ENCODE peak calls at places on chromosomes 4 and X, in seven cellular contexts. P, A, U, T, M, Y and R are unnamed samples.
A peak's percentile ranks its signal among the peaks of the same experiment; 100 is the strongest.

GRCh38 chr4:139208404-139208945 is 31.5 kb upstream of the ELF2 start:
- DNase-seq in P (no peak), A (peak; percentile 93), U (peak; percentile 80), T (no peak), M (no peak), Y (peak; percentile 70), R (peak; percentile 72)

GRCh38 chrX:57752866-57753265 is 72.8 kb upstream of the NLRP2B start:
- DNase-seq in P (no peak), A (no peak), U (no peak), T (no peak), M (no peak), Y (no peak), R (no peak)

GRCh38 chr4:128802680-128803628 is 6.5 kb upstream of the JADE1 start:
- DNase-seq in P (no peak), A (no peak), U (no peak), T (no peak), M (no peak), Y (no peak), R (no peak)

GRCh38 chr4:152257601-152258066 is 278.3 kb downstream of the FBXW7 start:
- DNase-seq in P (no peak), A (no peak), U (no peak), T (peak; percentile 49), M (peak; percentile 62), Y (peak; percentile 68), R (peak; percentile 57)

GRCh38 chr4:153522800-153523089 is 56.6 kb downstream of the TMEM131L start:
- DNase-seq in P (no peak), A (no peak), U (no peak), T (no peak), M (no peak), Y (no peak), R (no peak)

GRCh38 chrX:126847143-126847542 is 27.6 kb downstream of the PRR32 start:
- DNase-seq in P (no peak), A (no peak), U (no peak), T (no peak), M (no peak), Y (no peak), R (no peak)

GRCh38 chr4:154517591-154517990 is 26.0 kb upstream of the DCHS2 start:
- DNase-seq in P (no peak), A (no peak), U (no peak), T (no peak), M (no peak), Y (no peak), R (no peak)

GRCh38 chrX:103628386-103629290 is at the start of gene TCEAL1:
- DNase-seq in P (no peak), A (peak; percentile 67), U (peak; percentile 16), T (peak; percentile 76), M (peak; percentile 62), Y (peak; percentile 52), R (peak; percentile 38)

GRCh38 chr4:186904104-186904503 is 180.4 kb upstream of the FAT1 start:
- DNase-seq in P (no peak), A (no peak), U (peak; percentile 84), T (no peak), M (peak; percentile 29), Y (peak; percentile 90), R (peak; percentile 88)

GRCh38 chrX:22950278-22951266 is 49.2 kb upstream of the DDX53 start:
- DNase-seq in P (no peak), A (no peak), U (peak; percentile 71), T (no peak), M (peak; percentile 58), Y (peak; percentile 91), R (peak; percentile 91)

GRCh38 chr4:39636786-39637185 is 1.9 kb downstream of the SMIM14 start:
- DNase-seq in P (no peak), A (peak; percentile 53), U (peak; percentile 58), T (no peak), M (no peak), Y (peak; percentile 20), R (peak; percentile 19)

GRCh38 chr4:1077711-1078477 is 35.5 kb downstream of the RNF212 start:
- DNase-seq in P (no peak), A (no peak), U (no peak), T (no peak), M (no peak), Y (no peak), R (no peak)

GRCh38 chrX:1496076-1496475 is 40.9 kb downstream of the P2RY8 start:
- DNase-seq in P (no peak), A (no peak), U (no peak), T (no peak), M (no peak), Y (no peak), R (no peak)

GRCh38 chr4:30866444-30866843 is 146.3 kb downstream of the PCDH7 start:
- DNase-seq in P (no peak), A (no peak), U (no peak), T (no peak), M (peak; percentile 63), Y (peak; percentile 70), R (peak; percentile 52)

GRCh38 chr4:119861731-119862130 is 204.9 kb downstream of the MAD2L1 start:
- DNase-seq in P (no peak), A (no peak), U (no peak), T (no peak), M (no peak), Y (peak; percentile 6), R (peak; percentile 2)

GRCh38 chr4:2261110-2261852 is 628 bp downstream of the MXD4 start:
- DNase-seq in P (no peak), A (peak; percentile 61), U (peak; percentile 30), T (peak; percentile 74), M (peak; percentile 30), Y (peak; percentile 33), R (peak; percentile 8)

GRCh38 chr4:109506890-109507289 is 53.2 kb upstream of the MCUB start:
- DNase-seq in P (no peak), A (no peak), U (no peak), T (no peak), M (no peak), Y (no peak), R (no peak)

GRCh38 chr4:146076081-146076480 is 99.4 kb upstream of the LSM6 start:
- DNase-seq in P (no peak), A (no peak), U (no peak), T (no peak), M (no peak), Y (no peak), R (no peak)

GRCh38 chr4:155854597-155855226 is 11.4 kb downstream of the ASIC5 start:
- DNase-seq in P (no peak), A (peak; percentile 54), U (no peak), T (peak; percentile 77), M (no peak), Y (peak; percentile 79), R (peak; percentile 70)

GRCh38 chr4:85842540-85842939 is 367.6 kb downstream of the ARHGAP24 start:
- DNase-seq in P (no peak), A (no peak), U (no peak), T (no peak), M (peak; percentile 96), Y (peak; percentile 66), R (peak; percentile 57)

GRCh38 chrX:68837119-68837518 is 8.3 kb downstream of the EFNB1 start:
- DNase-seq in P (no peak), A (no peak), U (no peak), T (no peak), M (no peak), Y (no peak), R (no peak)

GRCh38 chr4:51851090-51851936 is 8.4 kb downstream of the DCUN1D4 start:
- DNase-seq in P (no peak), A (no peak), U (no peak), T (peak; percentile 10), M (no peak), Y (no peak), R (no peak)

GRCh38 chr4:152981278-152981677 is 45.2 kb downstream of the FHDC1 start:
- DNase-seq in P (no peak), A (no peak), U (peak; percentile 99), T (no peak), M (no peak), Y (peak; percentile 90), R (peak; percentile 89)

DNA sequence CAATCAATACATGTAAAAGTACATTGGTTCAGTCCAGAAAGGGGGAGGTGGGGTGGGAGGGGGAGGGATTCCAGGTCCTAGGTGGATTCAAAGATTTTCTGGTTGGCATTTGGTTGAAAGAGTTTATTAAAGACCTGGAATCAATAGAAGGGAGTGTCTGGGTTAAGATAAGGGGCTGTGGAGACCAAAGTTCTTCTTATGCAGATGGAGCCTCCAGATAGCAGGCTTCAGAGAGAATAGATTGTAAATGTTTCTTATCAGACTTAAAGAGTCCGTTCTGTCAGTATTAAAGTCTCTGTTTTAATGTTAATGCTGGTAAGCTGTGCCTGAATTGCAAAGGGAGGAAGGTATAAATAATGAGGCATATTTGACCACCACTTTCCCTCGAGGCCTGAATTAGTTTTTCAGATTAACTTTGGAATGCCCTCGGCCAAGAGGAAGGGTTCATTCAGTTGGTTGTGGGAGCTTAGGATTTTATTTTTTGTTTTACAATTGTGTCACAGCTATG is 169.9 kb downstream of the AASDH start:
- DNase-seq in P (no peak), A (no peak), U (no peak), T (no peak), M (no peak), Y (no peak), R (no peak)
- H3K4me3 ChIP-seq in P (no peak overlapping the region), A (no peak overlapping the region), U (no peak overlapping the region), T (no peak overlapping the region), M (no peak overlapping the region), Y (no peak overlapping the region), R (no peak overlapping the region)

DNA sequence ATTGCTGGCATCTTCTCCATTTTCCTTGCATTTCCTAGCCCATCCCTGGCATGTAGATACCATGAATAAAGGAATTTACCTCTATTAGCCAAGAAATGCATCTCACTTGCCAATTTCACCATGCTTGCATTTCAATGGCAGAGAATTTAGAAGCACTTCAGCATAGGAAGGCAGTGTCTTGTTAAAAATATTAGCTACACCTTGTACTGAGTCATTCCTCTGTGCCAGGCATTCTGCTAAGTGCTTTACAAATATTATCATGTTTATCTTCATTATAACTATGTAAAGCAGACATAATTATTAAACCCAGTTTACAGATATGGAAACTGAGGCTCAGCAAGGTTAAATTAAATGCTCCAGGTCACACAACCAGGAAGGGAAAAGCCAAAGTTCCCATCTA is 138.2 kb downstream of the NPNT start:
- DNase-seq in P (no peak), A (no peak), U (no peak), T (no peak), M (no peak), Y (no peak), R (no peak)
- H2AFZ ChIP-seq in P (no peak overlapping the region), A (no peak overlapping the region), U (no peak overlapping the region), T (no peak overlapping the region), M (no peak overlapping the region), Y (no peak overlapping the region), R (no peak overlapping the region)

DNA sequence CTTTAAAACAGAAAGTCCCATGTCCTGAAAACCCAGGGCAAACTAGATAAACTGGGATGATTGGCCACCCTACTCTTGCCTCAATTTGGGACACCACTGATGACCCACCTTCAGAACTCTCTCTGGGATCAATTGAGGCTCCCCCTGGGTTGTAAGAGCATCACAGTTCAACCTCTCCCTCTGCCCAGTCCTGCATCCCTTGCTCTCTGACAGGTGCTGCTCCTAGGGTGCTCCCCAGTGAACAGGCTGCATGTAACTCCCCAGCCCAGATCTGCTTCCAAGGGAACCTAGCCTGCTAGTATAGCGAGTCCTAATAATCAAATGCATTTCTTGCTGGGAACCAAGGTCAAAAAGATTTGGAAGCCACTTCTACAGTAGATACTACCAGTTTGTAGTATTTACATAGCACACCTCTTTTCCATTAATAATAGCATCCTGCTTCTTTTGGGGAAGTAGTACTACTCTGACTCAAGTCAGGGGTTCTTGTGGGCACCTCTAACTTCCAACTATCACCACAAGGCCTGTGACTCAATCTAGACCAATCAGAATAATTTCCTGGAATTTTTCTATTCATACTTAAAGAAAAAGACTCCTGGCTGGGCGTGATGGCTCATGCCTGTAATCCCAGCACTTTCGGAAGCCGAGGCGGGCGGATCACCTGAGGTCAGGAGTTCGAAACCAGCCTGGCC is 42.1 kb upstream of the SPINK2 start:
- DNase-seq in P (no peak), A (no peak), U (peak; percentile 48), T (no peak), M (no peak), Y (peak; percentile 48), R (peak; percentile 29)
- H3K4me2 ChIP-seq in P (no peak overlapping the region), A (no peak overlapping the region), U (no peak overlapping the region), T (no peak overlapping the region), M (no peak overlapping the region), Y (no peak overlapping the region), R (no peak overlapping the region)

GRCh38 chr4:53098681-53099121 is 236.6 kb downstream of the RASL11B start:
- DNase-seq in P (no peak), A (no peak), U (peak; percentile 78), T (no peak), M (peak; percentile 88), Y (peak; percentile 89), R (peak; percentile 89)
- H3K4me3 ChIP-seq in P (no peak overlapping the region), A (no peak overlapping the region), U (no peak overlapping the region), T (no peak overlapping the region), M (no peak overlapping the region), Y (no peak overlapping the region), R (no peak overlapping the region)